ENCODE peak calls at places on chromosomes 12 and 14, in six cellular contexts. P is SK-N-SH, X is PC-9, C is ovary, L is uterus, B is A549. V is an unnamed sample.

GRCh38 chr12:52837341-52837741 is 3.2 kb upstream of the KRT79 start:
- DNase-seq in P (no peak), X (peak; percentile 34), C (no peak), L (no peak), B (peak; percentile 50), V (no peak)

GRCh38 chr12:106919910-106920544 is 35.7 kb upstream of the TMEM263 start:
- DNase-seq in P (peak; percentile 54), X (no peak), C (no peak), L (no peak), B (peak; percentile 59), V (no peak)

GRCh38 chr14:83548061-83548839 is 1981.7 kb upstream of the FLRT2 start:
- DNase-seq in P (no peak), X (no peak), C (no peak), L (no peak), B (no peak), V (no peak)

GRCh38 chr12:125104978-125105377 is 39.7 kb downstream of the AACS start:
- DNase-seq in P (no peak), X (no peak), C (no peak), L (no peak), B (no peak), V (no peak)

GRCh38 chr14:87995500-87996275 is 2.7 kb upstream of the GALC start:
- DNase-seq in P (no peak), X (no peak), C (no peak), L (no peak), B (no peak), V (no peak)

GRCh38 chr12:43281563-43281962 is 270.4 kb downstream of the ADAMTS20 start:
- DNase-seq in P (peak; percentile 12), X (no peak), C (no peak), L (no peak), B (no peak), V (no peak)

GRCh38 chr12:34595749-34596733 is 573.7 kb downstream of the ALG10 start:
- DNase-seq in P (no peak), X (no peak), C (peak; percentile 5), L (no peak), B (no peak), V (no peak)

GRCh38 chr12:12081836-12082497 is 11.2 kb downstream of the BCL2L14 start:
- DNase-seq in P (peak; percentile 67), X (peak; percentile 24), C (no peak), L (no peak), B (peak; percentile 78), V (no peak)

GRCh38 chr14:43410631-43411030 is 1096.5 kb downstream of the FSCB start:
- DNase-seq in P (no peak), X (no peak), C (no peak), L (no peak), B (no peak), V (no peak)

GRCh38 chr12:9070351-9070750 is 45.4 kb downstream of the A2M start:
- DNase-seq in P (no peak), X (no peak), C (no peak), L (no peak), B (no peak), V (no peak)

GRCh38 chr12:121334513-121335343 is 17.5 kb downstream of the ANAPC5 start:
- DNase-seq in P (peak; percentile 64), X (no peak), C (no peak), L (no peak), B (peak; percentile 85), V (peak; percentile 38)

GRCh38 chr12:110581951-110582285 is 1.2 kb downstream of the PPTC7 start:
- DNase-seq in P (peak; percentile 25), X (no peak), C (no peak), L (no peak), B (no peak), V (no peak)

GRCh38 chr12:82866946-82867345 is 180.2 kb downstream of the TMTC2 start:
- DNase-seq in P (peak; percentile 12), X (no peak), C (no peak), L (no peak), B (no peak), V (no peak)

GRCh38 chr12:12398026-12398859 is 41.4 kb downstream of the BORCS5 start:
- DNase-seq in P (no peak), X (peak; percentile 35), C (peak; percentile 73), L (peak; percentile 97), B (peak; percentile 97), V (no peak)

GRCh38 chr14:81222694-81223093 is 1.9 kb upstream of the GTF2A1 start:
- DNase-seq in P (no peak), X (no peak), C (no peak), L (no peak), B (no peak), V (no peak)

GRCh38 chr12:75170786-75171185 is 38.9 kb downstream of the KCNC2 start:
- DNase-seq in P (no peak), X (no peak), C (no peak), L (no peak), B (no peak), V (no peak)

GRCh38 chr14:60195179-60195810 is 30.1 kb upstream of the DHRS7 start:
- DNase-seq in P (no peak), X (no peak), C (no peak), L (no peak), B (peak; percentile 7), V (no peak)

GRCh38 chr12:92365333-92365732 is 219.7 kb upstream of the BTG1 start:
- DNase-seq in P (no peak), X (no peak), C (no peak), L (no peak), B (no peak), V (peak; percentile 65)

GRCh38 chr14:82447586-82447985 is 913.9 kb upstream of the SEL1L start:
- DNase-seq in P (no peak), X (no peak), C (no peak), L (no peak), B (no peak), V (no peak)

GRCh38 chr12:119877639-119877948 is 474 bp upstream of the CIT start:
- DNase-seq in P (no peak), X (no peak), C (no peak), L (no peak), B (no peak), V (no peak)

DNA sequence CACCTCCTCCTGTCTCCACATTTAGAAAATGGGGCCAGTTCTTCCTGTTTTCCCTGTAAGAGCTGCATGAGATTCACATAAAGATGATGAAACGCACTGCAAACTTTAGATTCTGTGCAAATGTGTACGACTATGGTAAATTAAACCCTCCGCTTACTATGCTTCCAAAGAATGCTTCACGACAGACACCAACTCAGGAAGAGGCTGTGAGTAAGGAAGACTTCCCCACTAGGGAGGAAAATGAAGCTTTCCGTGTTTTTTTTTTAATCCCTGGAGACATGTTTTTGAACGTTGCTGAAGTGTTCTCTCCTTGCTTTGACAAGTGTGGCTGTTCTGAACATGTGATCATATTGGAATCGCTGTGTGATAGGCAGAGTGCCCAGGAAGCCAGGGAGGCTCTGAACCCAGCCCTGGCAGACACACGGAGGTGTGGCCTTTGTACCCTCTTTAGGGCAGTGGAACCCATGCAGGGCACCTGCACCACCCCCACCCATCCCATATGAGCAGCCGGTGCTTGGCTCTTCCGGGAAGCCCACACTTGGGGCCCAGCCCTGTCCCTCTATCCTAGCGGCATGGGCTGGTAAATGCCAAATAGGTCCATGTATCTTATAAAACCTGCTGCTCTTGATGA is 7.5 kb upstream of the SYNE3 start:
- DNase-seq in P (no peak), X (no peak), C (no peak), L (no peak), B (no peak), V (no peak)
- TF ChIP-seq CTCF in P (no peak), X (no peak), C (no peak), L (no peak), B (no peak), V (no peak)

DNA sequence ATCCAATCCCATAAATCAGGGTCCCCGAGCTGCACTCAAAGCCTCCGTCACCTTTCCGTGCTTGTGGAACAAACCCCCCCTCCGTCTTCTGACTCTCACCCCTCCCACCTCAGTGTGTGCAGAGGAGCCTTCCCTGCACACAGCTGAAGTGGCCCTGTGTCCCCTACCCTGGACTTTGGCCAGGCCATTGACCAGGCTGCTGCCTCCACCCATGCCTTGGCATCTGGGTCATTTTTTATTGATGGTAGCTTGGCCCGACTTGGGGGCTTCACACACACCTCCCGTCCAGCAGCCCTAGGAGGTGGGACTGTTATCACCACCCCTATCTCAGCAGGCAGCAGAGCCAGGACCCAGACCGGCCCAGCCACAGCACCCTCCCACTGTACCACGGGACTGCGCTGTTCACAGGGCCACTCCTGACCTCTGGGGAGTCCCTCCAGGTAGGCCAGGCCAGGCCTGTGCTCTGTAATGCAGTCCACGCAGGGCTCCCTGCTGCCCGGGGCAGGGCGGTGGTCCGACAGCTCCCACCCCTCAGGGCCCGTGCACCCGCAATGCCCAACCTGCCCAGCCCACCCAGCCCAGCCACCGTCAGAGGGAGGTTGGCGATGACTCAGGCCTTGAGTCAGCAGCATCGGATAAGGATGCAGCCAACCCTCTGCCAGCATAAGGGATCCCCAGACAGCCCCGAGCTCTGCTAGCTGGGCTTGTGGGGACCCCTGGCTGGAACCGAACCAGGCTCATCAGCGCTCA is 9.2 kb upstream of the INF2 start:
- DNase-seq in P (no peak), X (peak; percentile 62), C (no peak), L (peak; percentile 74), B (peak; percentile 83), V (no peak)
- H3K4me3 ChIP-seq in P (peak overlapping the region; percentile 36), X (peak overlapping the region; percentile 50), C (no peak overlapping the region), L (no peak overlapping the region), B (peak overlapping the region; percentile 38), V (no peak overlapping the region)

GRCh38 chr12:6582959-6583358 is 14.9 kb upstream of the NOP2 start:
- DNase-seq in P (no peak), X (no peak), C (no peak), L (no peak), B (no peak), V (no peak)

GRCh38 chr12:6584293-6584692 is 16.2 kb upstream of the NOP2 start:
- DNase-seq in P (no peak), X (no peak), C (no peak), L (no peak), B (no peak), V (no peak)

DNA sequence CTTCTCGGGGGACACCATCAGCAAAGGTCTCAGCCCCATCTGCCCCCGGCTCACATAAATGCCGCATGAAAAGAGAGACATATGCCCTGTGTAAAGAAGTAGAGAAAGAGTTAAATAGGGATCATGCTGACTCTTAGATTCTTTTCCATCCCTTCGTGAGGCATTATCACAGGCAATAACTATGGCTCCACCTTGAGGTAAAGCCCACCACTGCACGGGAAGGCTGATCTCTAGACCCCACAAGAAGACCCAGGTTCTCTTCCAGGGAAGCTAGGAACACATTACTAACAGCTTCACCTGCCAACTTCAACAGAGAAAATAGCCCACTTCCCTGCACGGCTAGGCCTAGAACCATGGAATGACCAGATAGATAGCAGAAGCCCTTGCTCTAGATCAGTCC is 14.1 kb upstream of the NOP2 start:
- DNase-seq in P (peak; percentile 39), X (no peak), C (no peak), L (no peak), B (peak; percentile 25), V (no peak)
- TF ChIP-seq CTCF in P (peak; percentile 33), X (no peak), C (no peak), L (no peak), B (peak; percentile 28), V (peak; percentile 23)

DNA sequence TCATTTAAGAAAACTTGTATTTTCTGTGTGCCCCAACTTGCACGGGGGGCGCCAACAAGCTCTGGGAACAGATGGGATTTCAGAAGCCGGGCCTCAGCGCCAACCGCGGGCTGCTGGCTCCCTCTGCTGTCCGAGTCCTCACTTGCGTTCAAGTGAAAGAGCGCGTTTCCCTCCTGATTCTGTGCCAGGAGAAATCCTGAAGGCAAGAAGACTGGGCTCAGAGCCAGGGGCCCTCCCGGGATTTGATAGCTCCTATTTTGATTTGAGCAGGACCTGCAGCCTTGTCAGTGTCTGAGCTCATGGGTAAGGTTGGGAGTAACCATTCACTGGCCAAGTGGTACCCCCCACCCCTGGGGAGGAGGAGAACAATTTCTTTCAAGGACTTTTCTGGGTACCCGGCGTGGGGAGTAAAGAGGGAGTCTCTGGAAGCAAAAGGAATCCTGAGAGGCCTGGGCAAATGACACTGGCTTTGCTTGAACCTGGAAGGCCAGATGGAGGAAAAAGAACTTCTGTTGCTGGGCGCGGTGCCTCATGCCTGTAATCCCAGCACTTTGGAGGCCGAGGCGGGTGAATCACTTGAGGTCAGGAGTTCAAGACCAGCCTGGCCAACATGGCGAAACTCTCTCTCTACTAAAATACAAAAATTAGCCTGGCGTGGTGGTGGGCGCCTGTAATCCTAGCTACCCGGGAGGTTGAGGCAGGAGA is 179.0 kb upstream of the RGS6 start:
- DNase-seq in P (peak; percentile 84), X (peak; percentile 78), C (peak; percentile 94), L (peak; percentile 91), B (peak; percentile 82), V (peak; percentile 27)
- H3K4me3 ChIP-seq in P (peak overlapping the region; percentile 14), X (peak overlapping the region; percentile 29), C (no peak overlapping the region), L (no peak overlapping the region), B (no peak overlapping the region), V (no peak overlapping the region)